ENCODE peak calls at places on chromosomes 6 and 20, in four cellular contexts. Z is WTC11, C is A549, M is K562. U is an unnamed sample.

GRCh38 chr6:18122128-18123093 is at the start of gene NHLRC1:
- DNase-seq in M (no peak), Z (peak; percentile 83), C (peak; percentile 58), U (peak; percentile 84)

GRCh38 chr20:12345978-12346377 is 428.3 kb downstream of the BTBD3 start:
- DNase-seq in M (no peak), Z (no peak), C (no peak), U (no peak)

GRCh38 chr20:62590301-62591121 is 51.8 kb upstream of the SLCO4A1 start:
- DNase-seq in M (no peak), C (peak; percentile 50), Z (no peak), U (no peak)

GRCh38 chr6:51753635-51754034 is 333.8 kb downstream of the PKHD1 start:
- DNase-seq in M (peak; percentile 38), C (no peak), Z (peak; percentile 78), U (peak; percentile 3)

GRCh38 chr6:82385961-82386360 is 22.3 kb downstream of the TPBG start:
- DNase-seq in C (no peak), M (no peak), Z (no peak), U (no peak)

GRCh38 chr6:107116328-107116892 is 1.1 kb upstream of the BEND3 start:
- DNase-seq in C (no peak), Z (peak; percentile 52), M (peak; percentile 61), U (no peak)

GRCh38 chr20:51034988-51035656 is 12.2 kb upstream of the KCNG1 start:
- DNase-seq in Z (no peak), M (no peak), C (no peak), U (no peak)

GRCh38 chr20:19560876-19561480 is 197.1 kb upstream of the RIN2 start:
- DNase-seq in M (no peak), Z (no peak), C (no peak), U (no peak)

GRCh38 chr6:49072146-49072545 is 390.9 kb downstream of the MMUT start:
- DNase-seq in C (no peak), Z (no peak), M (no peak), U (no peak)

GRCh38 chr6:163748036-163748435 is 333.5 kb downstream of the QKI start:
- DNase-seq in M (no peak), C (no peak), Z (no peak), U (no peak)

GRCh38 chr6:139581485-139581865 is 207.0 kb upstream of the CITED2 start:
- DNase-seq in M (no peak), C (no peak), Z (no peak), U (no peak)

GRCh38 chr6:68638225-68638900 is 3.3 kb downstream of the ADGRB3 start:
- DNase-seq in Z (peak; percentile 27), C (peak; percentile 9), M (peak; percentile 75), U (peak; percentile 9)

GRCh38 chr6:41645007-41645618 is 6.8 kb downstream of the MDFI start:
- DNase-seq in C (no peak), M (no peak), Z (no peak), U (no peak)

GRCh38 chr6:42692151-42692911 is 30.1 kb downstream of the PRPH2 start:
- DNase-seq in M (no peak), C (no peak), Z (no peak), U (no peak)

GRCh38 chr6:35602133-35602946 is 86.4 kb downstream of the FKBP5 start:
- DNase-seq in C (no peak), M (no peak), Z (no peak), U (peak; percentile 35)

GRCh38 chr6:85452441-85452881 is 2.6 kb downstream of the NT5E start:
- DNase-seq in Z (no peak), C (no peak), M (no peak), U (no peak)

GRCh38 chr20:37336369-37337207 is 9.4 kb upstream of the SRC start:
- DNase-seq in C (no peak), M (peak; percentile 71), Z (peak; percentile 58), U (no peak)

GRCh38 chr6:12354499-12354898 is 64.3 kb downstream of the EDN1 start:
- DNase-seq in Z (no peak), M (no peak), C (no peak), U (no peak)

GRCh38 chr20:38046572-38046971 is 13.0 kb downstream of the RPRD1B start:
- DNase-seq in C (no peak), Z (peak; percentile 20), M (no peak), U (no peak)

GRCh38 chr20:41002842-41003142 is 25.8 kb upstream of the TOP1 start:
- DNase-seq in Z (no peak), M (no peak), C (no peak), U (no peak)

GRCh38 chr6:35640017-35640664 is 48.6 kb downstream of the FKBP5 start:
- DNase-seq in C (no peak), Z (no peak), M (no peak), U (no peak)

GRCh38 chr20:63612276-63612931 is 14.5 kb downstream of the GMEB2 start:
- DNase-seq in C (no peak), M (no peak), Z (no peak), U (no peak)

GRCh38 chr6:92587521-92587920 is 831.8 kb downstream of the EPHA7 start:
- DNase-seq in Z (no peak), M (no peak), C (no peak), U (no peak)

GRCh38 chr6:108455688-108456087 is 105.0 kb upstream of the FOXO3 start:
- DNase-seq in C (no peak), M (no peak), Z (no peak), U (no peak)

GRCh38 chr6:36422714-36423100 is 19.9 kb downstream of the PXT1 start:
- DNase-seq in C (no peak), Z (no peak), M (no peak), U (no peak)

GRCh38 chr6:138818496-138819194 is 22.8 kb downstream of the ECT2L start:
- DNase-seq in M (no peak), C (no peak), Z (no peak), U (no peak)

GRCh38 chr6:32908897-32909296 is 31.9 kb downstream of the HLA-DMB start:
- DNase-seq in M (no peak), C (no peak), Z (no peak), U (no peak)

GRCh38 chr6:20113649-20114224 is 98.5 kb downstream of the MBOAT1 start:
- DNase-seq in Z (no peak), C (no peak), M (no peak), U (no peak)

GRCh38 chr6:20211037-20211940 is 980 bp downstream of the MBOAT1 start:
- DNase-seq in C (no peak), M (peak; percentile 63), Z (peak; percentile 25), U (no peak)

GRCh38 chr20:60962367-60963045 is 289.6 kb upstream of the CDH4 start:
- DNase-seq in Z (no peak), C (no peak), M (no peak), U (no peak)

GRCh38 chr6:108581237-108581931 is 20.7 kb downstream of the FOXO3 start:
- DNase-seq in M (peak; percentile 44), Z (no peak), C (no peak), U (no peak)

GRCh38 chr20:48047453-48047852 is 262.2 kb upstream of the SULF2 start:
- DNase-seq in C (no peak), Z (no peak), M (no peak), U (no peak)

GRCh38 chr6:32192608-32193039 is at the start of gene GPSM3:
- DNase-seq in M (peak; percentile 85), C (no peak), Z (peak; percentile 46), U (no peak)

GRCh38 chr6:103797738-103798137 is 1062.0 kb downstream of the HACE1 start:
- DNase-seq in C (no peak), M (no peak), Z (no peak), U (no peak)

GRCh38 chr20:53654932-53655674 is 61.5 kb upstream of the ZNF217 start:
- DNase-seq in C (no peak), M (peak; percentile 47), Z (no peak), U (no peak)

GRCh38 chr6:147782302-147782701 is 273.8 kb downstream of the SAMD5 start:
- DNase-seq in M (no peak), C (peak; percentile 3), Z (no peak), U (no peak)

GRCh38 chr6:20575125-20575524 is 40.9 kb downstream of the CDKAL1 start:
- DNase-seq in C (no peak), Z (no peak), M (peak; percentile 87), U (peak; percentile 20)

GRCh38 chr6:81436990-81437389 is 315.5 kb downstream of the TENT5A start:
- DNase-seq in Z (no peak), M (no peak), C (no peak), U (no peak)

GRCh38 chr20:4787069-4787468 is 65.4 kb downstream of the PRND start:
- DNase-seq in M (no peak), C (no peak), Z (no peak), U (no peak)

GRCh38 chr6:30972816-30973215 is 10.7 kb upstream of the MUC21 start:
- DNase-seq in C (no peak), M (no peak), Z (no peak), U (no peak)
- TF ChIP-seq HMGXB4 in C (no peak), M (no peak), Z (no peak), U (no peak)

DNA sequence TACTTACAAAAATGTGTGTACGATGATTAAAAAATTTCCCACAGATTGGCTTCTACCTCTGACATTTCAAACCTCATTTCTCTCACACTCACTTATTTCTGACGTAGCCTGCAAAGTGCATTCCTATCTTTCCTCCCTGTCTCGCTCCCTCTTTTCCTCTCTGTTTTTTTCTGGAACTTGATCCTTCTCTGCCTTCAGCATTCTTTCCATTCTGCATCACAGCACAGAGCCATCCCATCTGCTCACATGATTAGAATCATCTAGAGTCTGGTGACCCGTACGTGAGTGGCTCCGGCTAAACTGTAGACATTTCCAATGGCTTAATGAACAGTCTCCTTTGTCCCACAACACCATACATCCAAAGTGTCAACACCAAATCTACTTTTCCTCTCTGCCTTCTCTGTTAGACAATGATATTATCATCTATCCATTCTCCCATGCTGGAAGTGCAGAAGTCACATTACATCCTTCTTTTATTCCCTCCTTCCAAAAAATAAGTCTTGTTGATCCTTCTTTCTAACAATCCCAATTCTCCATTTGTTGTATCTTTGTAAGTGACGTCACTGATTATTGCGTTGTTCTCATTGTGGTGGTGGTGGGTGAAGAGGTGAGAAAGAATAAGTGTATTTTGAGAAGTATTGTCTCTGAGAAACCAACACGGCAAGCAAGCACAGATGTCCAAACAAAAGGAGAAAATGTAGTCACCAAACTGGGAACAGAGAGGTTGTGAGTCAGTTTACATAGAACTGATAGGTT is 41.6 kb downstream of the OPRM1 start:
- DNase-seq in C (no peak), Z (no peak), M (no peak), U (no peak)
- TF ChIP-seq HMGXB4 in C (no peak), Z (no peak), M (no peak), U (no peak)

GRCh38 chr20:49699200-49699992 is 14.3 kb downstream of the B4GALT5 start:
- DNase-seq in M (peak; percentile 49), C (peak; percentile 74), Z (no peak), U (no peak)
- TF ChIP-seq HMGXB4 in M (no peak), C (no peak), Z (no peak), U (no peak)

GRCh38 chr6:169971171-169971861 is 219.9 kb downstream of the ERMARD start:
- DNase-seq in C (no peak), M (no peak), Z (no peak), U (no peak)
- TF ChIP-seq HMGXB4 in C (no peak), M (no peak), Z (no peak), U (no peak)

GRCh38 chr6:170137176-170137891 is 153.5 kb downstream of the DLL1 start:
- DNase-seq in C (no peak), M (no peak), Z (no peak), U (no peak)

GRCh38 chr6:170137911-170138910 is 152.7 kb downstream of the DLL1 start:
- DNase-seq in C (no peak), Z (no peak), M (no peak), U (no peak)

GRCh38 chr6:170136541-170137175 is 154.2 kb downstream of the DLL1 start:
- DNase-seq in M (no peak), C (no peak), Z (no peak), U (no peak)

GRCh38 chr6:170140129-170140528 is 150.7 kb downstream of the DLL1 start:
- DNase-seq in Z (no peak), C (no peak), M (peak; percentile 13), U (no peak)

GRCh38 chr6:170139531-170139930 is 151.3 kb downstream of the DLL1 start:
- DNase-seq in M (no peak), Z (no peak), C (no peak), U (no peak)
- TF ChIP-seq HMGXB4 in M (no peak), Z (no peak), C (no peak), U (no peak)